ENCODE peak calls at places on chromosome 7, in seven cellular contexts. Q, Z, S, O, M, J and V are unnamed samples.

GRCh38 chr7:75727881-75728592 is 10.7 kb downstream of the HIP1 start:
- DNase-seq in O (peak; percentile 93), Q (peak; percentile 88), J (no peak), M (peak; percentile 32), Z (peak; percentile 95), S (peak; percentile 52), V (peak; percentile 14)

GRCh38 chr7:22193361-22194016 is 163.5 kb downstream of the RAPGEF5 start:
- DNase-seq in Z (no peak), Q (peak; percentile 62), O (no peak), S (no peak), J (no peak), M (no peak), V (no peak)

GRCh38 chr7:134448359-134449229 is 10.3 kb downstream of the AKR1B1 start:
- DNase-seq in S (peak; percentile 97), M (no peak), Z (no peak), Q (peak; percentile 86), O (no peak), J (no peak), V (no peak)

GRCh38 chr7:111760043-111760442 is 197.8 kb upstream of the IMMP2L start:
- DNase-seq in J (no peak), Q (no peak), M (no peak), S (no peak), O (no peak), Z (no peak), V (no peak)

GRCh38 chr7:79317728-79318127 is 135.7 kb downstream of the MAGI2 start:
- DNase-seq in O (no peak), M (no peak), J (no peak), Q (peak; percentile 92), S (peak; percentile 46), Z (peak; percentile 33), V (no peak)

GRCh38 chr7:29479606-29480200 is 83.9 kb upstream of the PRR15 start:
- DNase-seq in O (no peak), J (no peak), S (no peak), M (peak; percentile 22), Q (no peak), Z (no peak), V (no peak)

GRCh38 chr7:40843338-40844026 is 708.7 kb downstream of the SUGCT start:
- DNase-seq in J (no peak), S (no peak), Z (peak; percentile 92), O (no peak), Q (peak; percentile 63), M (no peak), V (no peak)

GRCh38 chr7:82429408-82429807 is 14.2 kb downstream of the CACNA2D1 start:
- DNase-seq in Q (peak; percentile 54), S (no peak), M (no peak), Z (no peak), J (no peak), O (no peak), V (no peak)

GRCh38 chr7:145557805-145558204 is 558.8 kb upstream of the CNTNAP2 start:
- DNase-seq in M (no peak), O (no peak), J (no peak), S (no peak), Q (no peak), Z (no peak), V (no peak)

GRCh38 chr7:96832107-96832506 is 122.5 kb upstream of the SEM1 start:
- DNase-seq in O (no peak), Z (no peak), J (no peak), S (no peak), Q (no peak), M (no peak), V (no peak)

GRCh38 chr7:81604075-81604807 is 165.6 kb downstream of the HGF start:
- DNase-seq in M (no peak), O (no peak), Z (no peak), J (no peak), Q (peak; percentile 99), S (no peak), V (no peak)

GRCh38 chr7:143519411-143520131 is 41.9 kb downstream of the TAS2R41 start:
- DNase-seq in Z (no peak), S (no peak), Q (peak; percentile 79), O (no peak), M (no peak), J (no peak), V (no peak)

GRCh38 chr7:135368416-135369186 is 135.0 kb downstream of the STRA8 start:
- DNase-seq in J (no peak), S (no peak), M (no peak), Q (no peak), Z (no peak), O (no peak), V (no peak)

GRCh38 chr7:89238156-89238555 is 442.6 kb upstream of the TEX47 start:
- DNase-seq in Q (peak; percentile 21), M (no peak), S (no peak), Z (no peak), O (no peak), J (no peak), V (no peak)

GRCh38 chr7:41199136-41199535 is 503.8 kb downstream of the INHBA start:
- DNase-seq in Q (no peak), S (no peak), Z (no peak), O (no peak), J (no peak), M (no peak), V (no peak)

GRCh38 chr7:142606081-142606480 is 143.2 kb upstream of the PRSS1 start:
- DNase-seq in Q (no peak), M (no peak), J (no peak), S (no peak), Z (no peak), O (no peak), V (no peak)

GRCh38 chr7:39589323-39590111 is 23.3 kb downstream of the YAE1 start:
- DNase-seq in O (no peak), Q (peak; percentile 97), J (no peak), S (no peak), M (no peak), Z (peak; percentile 66), V (peak; percentile 21)

GRCh38 chr7:12016439-12016838 is 184.4 kb upstream of the THSD7A start:
- DNase-seq in M (no peak), S (no peak), O (no peak), Z (no peak), Q (no peak), J (no peak), V (no peak)

GRCh38 chr7:43325595-43325994 is 213.1 kb downstream of the HECW1 start:
- DNase-seq in Q (no peak), Z (no peak), J (no peak), M (no peak), S (no peak), O (no peak), V (no peak)

GRCh38 chr7:151806204-151806603 is 70.7 kb downstream of the PRKAG2 start:
- DNase-seq in Z (no peak), J (no peak), Q (peak; percentile 46), O (peak; percentile 37), M (no peak), S (no peak), V (no peak)

GRCh38 chr7:41930538-41931262 is 227.8 kb upstream of the INHBA start:
- DNase-seq in O (no peak), Q (peak; percentile 86), J (no peak), Z (no peak), M (no peak), S (no peak), V (no peak)

GRCh38 chr7:50653116-50653854 is 88.1 kb upstream of the DDC start:
- DNase-seq in M (no peak), J (peak; percentile 91), O (no peak), Q (no peak), Z (no peak), S (no peak), V (no peak)

GRCh38 chr7:98289333-98289875 is 7.9 kb downstream of the BRI3 start:
- DNase-seq in M (no peak), J (no peak), Q (no peak), S (no peak), Z (no peak), O (no peak), V (no peak)

GRCh38 chr7:98293265-98293664 is 11.8 kb downstream of the BRI3 start:
- DNase-seq in O (no peak), S (no peak), Z (no peak), M (no peak), Q (no peak), J (no peak), V (no peak)

GRCh38 chr7:98293746-98294145 is 12.3 kb downstream of the BRI3 start:
- DNase-seq in O (no peak), S (no peak), J (no peak), Q (no peak), Z (no peak), M (no peak), V (no peak)

GRCh38 chr7:98294326-98294725 is 12.8 kb downstream of the BRI3 start:
- DNase-seq in O (no peak), J (peak; percentile 53), Q (no peak), M (no peak), Z (no peak), S (no peak), V (no peak)

GRCh38 chr7:98291717-98292116 is 10.2 kb downstream of the BRI3 start:
- DNase-seq in S (no peak), Z (no peak), M (no peak), J (no peak), O (no peak), Q (no peak), V (no peak)
- H3K27ac ChIP-seq in S (no peak overlapping the region), Z (no peak overlapping the region), M (no peak overlapping the region), J (no peak overlapping the region), O (no peak overlapping the region), Q (no peak overlapping the region), V (no peak overlapping the region)

DNA sequence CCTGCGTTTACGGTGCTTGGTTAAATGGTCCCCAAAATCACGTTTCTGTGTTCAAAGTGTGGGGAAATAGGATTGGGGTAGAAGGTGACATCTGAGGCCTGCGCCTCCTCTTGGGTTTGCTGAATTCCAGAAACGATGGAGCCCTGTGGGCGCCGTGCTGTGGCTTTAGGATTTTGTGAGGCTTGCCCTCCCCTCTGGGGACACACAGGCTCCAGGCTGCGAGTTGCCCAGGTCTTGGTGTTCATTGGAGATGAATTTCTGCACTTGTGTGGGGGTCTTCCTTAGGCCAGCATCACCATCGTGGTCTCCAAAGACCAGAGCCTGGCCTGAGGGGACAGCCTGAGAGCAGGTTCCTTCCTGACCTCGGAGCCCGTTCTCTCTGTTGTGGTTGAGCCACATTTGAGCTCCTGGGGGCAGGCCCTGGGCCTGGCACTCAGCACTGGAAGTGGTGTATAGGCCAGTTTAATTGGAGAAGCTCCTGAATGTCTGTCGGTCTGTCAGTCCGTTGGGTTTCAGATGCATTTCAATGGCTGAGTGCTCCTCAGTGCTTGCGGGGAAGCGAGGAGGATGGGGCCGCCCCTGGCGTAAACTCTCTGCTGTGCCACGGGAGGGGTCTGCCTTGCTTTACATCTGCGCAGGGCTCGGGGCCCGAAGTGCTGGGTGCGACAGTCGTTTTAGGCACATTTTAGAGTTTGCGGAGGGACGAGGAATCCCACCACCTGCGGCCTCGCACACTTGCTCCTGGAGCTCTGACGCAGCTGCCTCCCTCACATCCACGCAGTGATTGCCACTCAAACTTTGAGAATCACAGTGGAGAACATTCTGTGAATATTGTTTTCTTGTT is 71.7 kb downstream of the DNAJB6 start:
- DNase-seq in O (peak; percentile 54), M (peak; percentile 3), Q (no peak), Z (no peak), S (no peak), J (no peak), V (no peak)
- H3K4me1 ChIP-seq in O (no peaks in the 10 kb centered on the region), M (peaks cover 24% of the 10 kb centered on the region), Q (peaks cover 3% of the 10 kb centered on the region), Z (peaks cover 11% of the 10 kb centered on the region), S (peaks cover 16% of the 10 kb centered on the region), J (peaks cover 22% of the 10 kb centered on the region), V (peaks cover 13% of the 10 kb centered on the region)

GRCh38 chr7:103445228-103446020 is 583 bp downstream of the SLC26A5 start:
- DNase-seq in J (no peak), Z (no peak), O (no peak), Q (no peak), S (no peak), M (no peak), V (no peak)
- H3K27ac ChIP-seq in J (no peak overlapping the region), Z (no peak overlapping the region), O (peak overlapping the region; percentile 58), Q (no peak overlapping the region), S (no peak overlapping the region), M (no peak overlapping the region), V (no peak overlapping the region)

GRCh38 chr7:140866926-140867325 is 57.8 kb downstream of the BRAF start:
- DNase-seq in S (no peak), Q (no peak), M (no peak), O (no peak), Z (no peak), J (no peak), V (no peak)
- H3K4me1 ChIP-seq in S (no peaks in the 10 kb centered on the region), Q (no peaks in the 10 kb centered on the region), M (peaks cover 13% of the 10 kb centered on the region), O (no peaks in the 10 kb centered on the region), Z (peaks cover 6% of the 10 kb centered on the region), J (peaks cover 15% of the 10 kb centered on the region), V (peaks cover 5% of the 10 kb centered on the region)